ENCODE peak calls at places on chromosomes 3 and 15, in six cellular contexts. M, Z, U, N, F and Y are unnamed samples.

GRCh38 chr3:179260949-179261765 is 10.2 kb upstream of the KCNMB3 start:
- DNase-seq in F (peak), U (peak), Z (no peak), M (peak), N (peak), Y (peak)

GRCh38 chr3:145892869-145893268 is 268.1 kb downstream of the PLOD2 start:
- DNase-seq in N (no peak), U (no peak), M (no peak), Z (no peak), F (no peak), Y (no peak)

GRCh38 chr3:192747746-192748145 is 20.4 kb upstream of the FGF12 start:
- DNase-seq in Z (no peak), M (no peak), N (no peak), F (no peak), U (no peak), Y (no peak)

GRCh38 chr3:57992430-57993213 is 15.6 kb upstream of the FLNB start:
- DNase-seq in U (no peak), N (peak), Z (no peak), F (no peak), M (no peak), Y (no peak)

GRCh38 chr15:56759450-56759845 is 26.1 kb upstream of the ZNF280D start:
- DNase-seq in F (peak), M (peak), N (no peak), U (peak), Z (no peak), Y (peak)

GRCh38 chr3:159250961-159251360 is 449.1 kb downstream of the MFSD1 start:
- DNase-seq in F (no peak), M (no peak), Z (no peak), U (no peak), N (no peak), Y (no peak)

GRCh38 chr3:16258892-16259291 is 5.9 kb downstream of the DPH3 start:
- DNase-seq in N (no peak), U (no peak), Z (no peak), M (no peak), F (no peak), Y (no peak)

GRCh38 chr3:110414851-110415250 is 656.8 kb upstream of the NECTIN3 start:
- DNase-seq in U (no peak), Z (no peak), F (no peak), M (no peak), N (no peak), Y (no peak)

GRCh38 chr3:143366672-143367071 is 247.1 kb downstream of the CHST2 start:
- DNase-seq in Z (no peak), M (no peak), U (no peak), F (no peak), N (no peak), Y (no peak)

DNA sequence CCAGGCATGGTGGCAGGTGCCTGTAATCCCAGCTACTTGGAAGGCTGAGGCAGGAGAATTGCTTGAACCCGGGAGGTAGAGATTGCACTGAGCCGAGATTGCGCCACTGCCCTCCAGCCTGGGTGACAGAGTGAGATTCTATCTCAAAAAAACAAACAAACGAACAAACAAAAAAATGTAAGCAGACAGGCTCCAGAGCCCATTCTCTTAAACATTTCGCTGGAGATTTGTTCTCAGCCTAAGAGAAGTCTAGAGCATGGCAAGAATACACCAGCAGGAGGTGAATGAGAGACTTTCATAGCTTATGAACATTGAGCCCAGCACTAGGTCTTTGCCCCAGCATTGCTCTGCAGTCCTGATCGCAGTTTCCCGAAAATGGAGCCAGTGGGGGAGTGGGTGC is 329.4 kb upstream of the TLE3 start:
- DNase-seq in M (no peak), N (no peak), U (no peak), F (no peak), Z (peak), Y (no peak)
- TF ChIP-seq CTCF in M (no peak), N (peak), U (no peak), F (no peak), Z (no peak), Y (no peak)

GRCh38 chr15:99015677-99016568 is 8.3 kb upstream of the PGPEP1L start:
- DNase-seq in U (no peak), F (no peak), Z (no peak), N (peak), M (no peak), Y (no peak)
- H3K27ac ChIP-seq in U (no peak), F (no peak), Z (peak), N (no peak), M (no peak), Y (peak)

GRCh38 chr3:52298147-52299098 is 10.8 kb downstream of the GLYCTK start:
- DNase-seq in F (no peak), U (no peak), Z (no peak), M (no peak), N (peak), Y (no peak)
- H3K4me3 ChIP-seq in F (no peak), U (no peak), Z (no peak), M (no peak), N (peak), Y (no peak)

DNA sequence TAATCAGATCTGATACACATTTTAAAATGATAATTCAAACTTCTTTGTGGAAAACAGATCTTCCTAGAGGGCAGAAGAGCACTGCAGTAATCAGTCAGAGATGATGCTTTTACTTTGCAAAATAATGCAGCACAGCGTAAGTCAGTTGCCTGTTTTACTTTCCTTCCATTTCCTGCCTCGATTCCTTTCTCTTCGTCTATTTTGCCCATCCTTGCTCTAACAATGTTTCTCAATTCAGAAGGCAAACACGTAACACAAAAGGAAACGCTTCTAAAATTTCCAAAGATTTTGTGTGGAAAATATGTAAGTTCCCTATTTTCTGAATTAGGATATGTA is 119.9 kb downstream of the P3H2 start:
- DNase-seq in F (no peak), M (no peak), Z (no peak), N (no peak), U (no peak), Y (no peak)
- TF ChIP-seq CTCF in F (no peak), M (no peak), Z (no peak), N (no peak), U (no peak), Y (no peak)

DNA sequence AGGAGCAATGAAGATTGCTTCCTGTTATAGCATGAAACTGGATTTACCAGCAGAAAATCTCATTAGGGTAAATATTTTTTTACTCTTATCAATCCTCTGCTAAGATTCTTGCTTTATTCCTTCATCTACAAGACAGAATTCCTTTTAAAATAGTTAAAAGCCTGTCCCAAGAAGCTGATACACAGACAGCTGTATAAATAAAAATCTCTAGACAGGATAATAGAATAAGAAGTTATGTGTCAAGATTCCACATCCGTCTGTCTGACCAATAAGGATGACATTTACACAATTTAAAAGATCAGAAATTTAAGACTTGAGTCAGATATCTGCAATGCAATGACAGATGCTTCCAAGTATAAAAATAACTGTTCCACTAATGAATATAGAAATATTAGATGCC is 57.6 kb downstream of the SSR3 start:
- DNase-seq in U (no peak), Z (no peak), N (no peak), F (no peak), M (no peak), Y (no peak)
- H3K27ac ChIP-seq in U (no peak), Z (no peak), N (no peak), F (no peak), M (no peak), Y (no peak)

GRCh38 chr3:80395023-80395422 is 627.2 kb upstream of the ROBO1 start:
- DNase-seq in N (no peak), Z (no peak), M (no peak), F (no peak), U (no peak), Y (no peak)
- H3K4me3 ChIP-seq in N (no peak), Z (no peak), M (no peak), F (no peak), U (no peak), Y (no peak)

DNA sequence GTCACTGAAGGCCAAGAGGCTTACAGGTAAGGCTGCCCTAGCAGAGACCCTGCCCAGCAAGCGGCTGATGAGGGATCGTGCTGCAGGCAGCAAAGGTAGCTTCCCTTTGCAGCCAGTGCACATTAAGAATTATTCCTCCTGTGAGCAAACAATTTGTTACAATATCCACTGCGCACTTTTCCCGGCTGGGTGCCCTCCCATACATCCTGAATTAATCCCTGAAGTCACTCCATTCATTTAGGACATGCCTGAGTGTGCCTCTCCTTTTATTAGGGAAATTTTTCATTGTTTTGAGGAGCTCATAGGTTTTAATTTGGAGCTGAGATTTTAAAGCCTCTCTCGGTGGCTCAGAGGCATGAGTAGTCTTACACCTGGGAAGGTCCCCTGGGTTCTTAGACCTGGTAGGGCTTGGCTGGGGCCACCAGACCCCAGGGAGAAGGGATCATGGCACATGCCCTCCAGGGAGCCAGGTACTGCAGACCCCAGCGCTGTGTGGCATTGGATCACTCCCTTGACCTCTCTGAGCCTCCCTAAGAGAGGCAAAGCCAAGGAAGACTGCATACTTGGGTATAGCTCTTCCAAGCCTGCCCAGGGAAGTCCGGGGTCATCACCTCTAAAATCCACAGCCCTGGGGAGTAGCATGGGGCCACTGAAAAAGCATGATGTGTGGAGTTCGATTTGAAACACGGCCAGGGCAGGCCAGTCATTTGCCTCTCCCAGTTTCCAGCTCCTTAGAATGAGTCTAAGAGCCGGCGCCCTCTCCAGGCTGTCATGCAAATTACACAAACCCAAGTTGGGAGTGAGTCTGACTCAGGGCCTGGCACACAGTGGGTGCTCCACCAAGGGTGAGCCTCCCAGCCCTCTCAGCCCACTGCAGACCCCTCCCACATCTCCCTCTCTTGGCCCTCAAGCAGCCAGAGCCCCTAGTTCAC is 151.9 kb upstream of the LINGO1 start:
- DNase-seq in U (no peak), Z (no peak), F (no peak), M (no peak), N (no peak), Y (no peak)
- TF ChIP-seq CTCF in U (peak), Z (no peak), F (no peak), M (no peak), N (peak), Y (no peak)

DNA sequence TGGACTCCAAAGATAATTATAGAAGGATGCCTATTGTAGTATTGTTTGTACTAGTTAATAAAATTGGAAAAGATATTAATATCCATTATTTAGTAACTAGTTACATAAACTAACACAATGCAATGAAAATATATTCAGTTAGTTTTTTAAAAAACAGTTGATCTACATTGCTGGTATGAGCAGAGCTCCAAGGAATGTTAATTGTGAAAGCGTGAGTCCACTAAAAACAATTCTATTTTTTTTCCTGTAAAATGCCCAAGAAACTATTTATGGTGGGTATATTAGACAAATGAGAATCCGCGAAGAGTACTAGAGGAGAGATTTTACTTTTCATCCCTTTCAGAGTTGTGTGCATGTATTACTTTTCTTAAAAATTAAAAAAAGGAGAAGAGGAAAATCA is 104.3 kb downstream of the MCTP2 start:
- DNase-seq in F (no peak), U (no peak), N (no peak), M (no peak), Z (no peak), Y (no peak)
- H3K27ac ChIP-seq in F (no peak), U (no peak), N (no peak), M (no peak), Z (no peak), Y (no peak)

DNA sequence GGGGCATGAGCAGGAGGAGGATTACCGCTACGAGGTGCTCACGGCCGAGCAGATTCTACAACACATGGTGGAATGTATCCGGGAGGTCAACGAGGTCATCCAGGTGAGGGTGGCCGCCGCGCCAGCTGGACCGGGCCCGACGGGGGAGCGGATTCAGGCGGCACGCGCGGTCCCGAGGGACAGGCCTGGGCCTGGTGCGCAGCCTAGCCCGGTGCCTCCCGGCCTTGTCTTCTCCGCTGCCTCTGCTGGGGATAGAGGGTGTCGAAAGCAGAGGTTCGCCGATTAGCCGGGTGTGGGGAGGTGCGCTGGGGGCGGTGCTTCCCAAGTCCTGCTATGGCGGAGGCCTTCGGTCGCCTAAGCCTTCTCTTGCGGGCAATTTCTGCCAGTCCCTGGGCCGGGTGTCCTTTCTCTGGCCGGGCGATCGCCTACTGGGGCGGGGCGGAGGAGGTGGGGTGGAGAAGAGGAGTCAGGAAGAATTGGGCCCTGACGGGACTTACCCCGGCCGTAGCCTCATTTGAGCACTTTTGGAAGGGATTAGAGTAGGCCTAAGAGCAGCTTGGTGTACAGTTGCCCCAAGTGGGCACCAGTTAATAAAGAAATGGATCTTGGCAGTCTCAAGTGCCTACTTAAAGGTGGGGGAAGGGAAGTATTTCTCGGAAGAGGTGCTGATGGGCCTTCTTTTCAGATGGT is 927 bp downstream of the ARIH1 start:
- DNase-seq in U (peak), N (peak), Z (peak), M (peak), F (peak), Y (peak)
- H3K4me3 ChIP-seq in U (peak), N (peak), Z (peak), M (peak), F (peak), Y (peak)